ENCODE peak calls at places on chromosome 11, in four cellular contexts. One of them, this sample, is unnamed.

GRCh38 chr11:62370743-62371440 is 33.6 kb downstream of the ASRGL1 start:
- DNase-seq in stomach: peak
- DNase-seq in NCI-H460: no peak
- DNase-seq in GM12865: peak
- DNase-seq in this sample: peak

GRCh38 chr11:118138839-118139420 is 13.7 kb downstream of the SCN4B start:
- DNase-seq in stomach: no peak
- DNase-seq in GM12865: no peak
- DNase-seq in NCI-H460: no peak
- DNase-seq in this sample: no peak

GRCh38 chr11:35582033-35582432 is 36.2 kb upstream of the FJX1 start:
- DNase-seq in GM12865: no peak
- DNase-seq in NCI-H460: no peak
- DNase-seq in stomach: no peak
- DNase-seq in this sample: no peak

GRCh38 chr11:61529537-61530225 is 21.1 kb downstream of the LRRC10B start:
- DNase-seq in stomach: no peak
- DNase-seq in GM12865: no peak
- DNase-seq in NCI-H460: no peak
- DNase-seq in this sample: no peak

GRCh38 chr11:36729765-36730164 is 131.7 kb upstream of the RAG2 start:
- DNase-seq in NCI-H460: no peak
- DNase-seq in GM12865: no peak
- DNase-seq in stomach: no peak
- DNase-seq in this sample: no peak

GRCh38 chr11:102757823-102758549 is 22.4 kb downstream of the MMP10 start:
- DNase-seq in NCI-H460: no peak
- DNase-seq in stomach: no peak
- DNase-seq in GM12865: no peak
- DNase-seq in this sample: no peak

GRCh38 chr11:62909107-62909894 is 11.9 kb downstream of the CHRM1 start:
- DNase-seq in NCI-H460: no peak
- DNase-seq in GM12865: peak
- DNase-seq in stomach: peak
- DNase-seq in this sample: peak

GRCh38 chr11:61817471-61818202 is 834 bp upstream of the FADS1 start:
- DNase-seq in stomach: no peak
- DNase-seq in NCI-H460: no peak
- DNase-seq in GM12865: no peak
- DNase-seq in this sample: no peak

GRCh38 chr11:118295834-118296454 is 8.6 kb upstream of the CD3E start:
- DNase-seq in NCI-H460: no peak
- DNase-seq in stomach: peak
- DNase-seq in GM12865: peak
- DNase-seq in this sample: peak